ENCODE peak calls at places on chromosomes 3 and 15, in five cellular contexts. E is K562; D is lung; N is fibroblast of lung; Z is CD8-positive, alpha-beta T cell. H is an unnamed sample. For H3K4me1 and H3K36me3, the result is how much of the 10 kb centered on the place peaks cover.

GRCh38 chr3:145882416-145882815 is 278.6 kb downstream of the PLOD2 start:
- DNase-seq in N (peak), Z (no peak), E (no peak), D (no peak), H (no peak)

GRCh38 chr3:123789760-123790159 is 94.4 kb downstream of the MYLK start:
- DNase-seq in D (no peak), Z (no peak), E (no peak), N (peak), H (no peak)

GRCh38 chr15:40766906-40767837 is 2.6 kb upstream of the C15orf62 start:
- DNase-seq in N (peak), E (peak), D (no peak), Z (no peak), H (no peak)

GRCh38 chr15:75551076-75551475 is 28.0 kb downstream of the PTPN9 start:
- DNase-seq in D (no peak), N (no peak), E (no peak), Z (no peak), H (no peak)

GRCh38 chr3:102207173-102207572 is 227.6 kb upstream of the ZPLD1 start:
- DNase-seq in D (no peak), Z (no peak), N (peak), E (no peak), H (no peak)

GRCh38 chr15:57506422-57506821 is 85.3 kb upstream of the MYZAP start:
- DNase-seq in E (peak), N (no peak), Z (no peak), D (no peak), H (no peak)

GRCh38 chr3:125191730-125192129 is 20.8 kb downstream of the SLC12A8 start:
- DNase-seq in D (no peak), N (no peak), Z (no peak), E (no peak), H (no peak)

GRCh38 chr3:171986208-171986607 is 53.2 kb upstream of the FNDC3B start:
- DNase-seq in Z (no peak), E (no peak), N (no peak), D (no peak), H (no peak)

GRCh38 chr3:150681037-150681436 is 22.7 kb downstream of the ERICH6 start:
- DNase-seq in E (no peak), Z (no peak), N (no peak), D (no peak), H (no peak)

GRCh38 chr3:152267319-152267689 is 1.4 kb upstream of the MBNL1 start:
- DNase-seq in D (no peak), Z (no peak), E (no peak), N (no peak), H (no peak)
- H3K4me1 ChIP-seq in D (under half), Z (under half), E (under half), N (under half), H (half or more)

DNA sequence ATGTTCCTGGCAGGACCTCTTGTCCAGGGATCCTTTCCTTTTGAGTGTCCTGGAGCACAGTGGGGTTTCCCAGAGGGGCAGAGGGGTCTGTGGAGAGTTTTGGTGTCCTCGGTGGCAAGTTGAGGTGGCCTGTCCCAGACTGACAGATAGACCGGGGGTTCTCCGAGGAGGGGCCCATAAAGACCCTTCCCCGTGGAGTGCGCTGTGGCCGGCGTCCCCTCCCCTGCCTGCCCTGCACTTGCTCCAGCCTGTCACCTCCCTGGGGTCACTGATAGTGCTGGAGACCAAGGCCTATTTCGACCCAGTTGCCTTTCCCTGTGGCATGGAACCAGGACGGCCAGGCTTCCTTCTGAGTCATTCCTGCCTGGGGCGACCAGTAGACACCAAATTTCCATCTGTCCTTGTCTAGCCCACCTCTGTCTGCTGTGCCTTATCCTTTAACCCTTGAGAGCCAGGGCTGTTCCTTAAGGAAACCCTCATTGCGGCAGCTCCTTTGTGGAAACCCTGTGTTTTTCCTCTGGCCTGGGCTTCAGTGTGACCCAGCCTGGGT is 2.9 kb downstream of the MUC4 start:
- DNase-seq in Z (no peak), E (no peak), D (no peak), N (no peak), H (no peak)
- H3K36me3 ChIP-seq in Z (under half), E (under half), D (under half), N (under half), H (under half)

GRCh38 chr3:48428088-48428862 is 1.6 kb downstream of the PLXNB1 start:
- DNase-seq in E (no peak), N (no peak), Z (no peak), D (no peak), H (no peak)
- H3K4me1 ChIP-seq in E (under half), N (under half), Z (under half), D (under half), H (half or more)

GRCh38 chr3:112354642-112355333 is 21.8 kb downstream of the CD200 start:
- DNase-seq in E (no peak), N (no peak), Z (no peak), D (no peak), H (no peak)
- H3K36me3 ChIP-seq in E (under half), N (under half), Z (under half), D (under half), H (under half)